ENCODE peak calls at places on chromosome X, in five cellular contexts. S is left ventricle myocardium superior, O is M059J, F is lower leg skin, P is DMS 273 treated with DMSO at 0.1 percent for 48 hours. W is an unnamed sample.

GRCh38 chrX:101415180-101416130 is 7.4 kb downstream of the HNRNPH2 start:
- DNase-seq in O (peak), F (no peak), P (no peak), S (no peak), W (peak)

GRCh38 chrX:11180571-11180970 is 69.4 kb downstream of the HCCS start:
- DNase-seq in O (no peak), S (no peak), P (no peak), F (no peak), W (no peak)

GRCh38 chrX:72540318-72540717 is 32.3 kb downstream of the HDAC8 start:
- DNase-seq in O (peak), P (peak), S (no peak), F (no peak), W (peak)

GRCh38 chrX:41490446-41490845 is 43.3 kb downstream of the NYX start:
- DNase-seq in F (no peak), S (no peak), P (no peak), O (no peak), W (no peak)

GRCh38 chrX:1455948-1456280 is 3.2 kb upstream of the ASMTL start:
- DNase-seq in F (peak), S (no peak), P (no peak), O (no peak), W (no peak)

GRCh38 chrX:104988038-104988437 is 232.5 kb downstream of the TEX13A start:
- DNase-seq in P (no peak), F (no peak), O (no peak), S (no peak), W (no peak)

GRCh38 chrX:69024287-69024686 is 141.0 kb downstream of the PJA1 start:
- DNase-seq in S (peak), O (no peak), F (no peak), P (no peak), W (no peak)

GRCh38 chrX:86148594-86148993 is 343 bp downstream of the DACH2 start:
- DNase-seq in S (no peak), O (no peak), P (no peak), F (peak), W (no peak)

GRCh38 chrX:132041016-132041415 is 17.9 kb downstream of the STK26 start:
- DNase-seq in S (no peak), P (no peak), F (no peak), O (peak), W (no peak)

GRCh38 chrX:18377802-18378201 is 23.3 kb upstream of the SCML2 start:
- DNase-seq in S (no peak), F (no peak), P (peak), O (peak), W (peak)

GRCh38 chrX:49273181-49273727 is 3.7 kb downstream of the PPP1R3F start:
- DNase-seq in O (no peak), P (no peak), F (no peak), S (no peak), W (no peak)

GRCh38 chrX:3286196-3286920 is 60.1 kb downstream of the MXRA5 start:
- DNase-seq in O (peak), F (no peak), S (no peak), P (no peak), W (peak)

GRCh38 chrX:109553862-109554261 is 17.2 kb downstream of the NXT2 start:
- DNase-seq in S (no peak), O (no peak), F (no peak), P (no peak), W (no peak)

GRCh38 chrX:22314692-22315091 is 42.0 kb downstream of the CBLL2 start:
- DNase-seq in P (no peak), S (no peak), O (peak), F (no peak), W (peak)